ENCODE peak calls at places on chromosomes 4 and X, in nine cellular contexts. Z, C, B, E, W, K, R, M and Q are unnamed samples.

GRCh38 chr4:76545161-76545884 is 110.3 kb downstream of the SHROOM3 start:
- DNase-seq in C (peak; percentile 62), M (peak; percentile 45), E (peak; percentile 79), R (no peak), Z (no peak), K (no peak), B (no peak), W (no peak), Q (no peak)

GRCh38 chr4:160928482-160928881 is 1235.3 kb downstream of the FSTL5 start:
- DNase-seq in R (no peak), C (no peak), M (no peak), K (no peak), E (peak; percentile 42), W (no peak), B (no peak), Z (no peak), Q (no peak)

GRCh38 chr4:87848622-87849351 is 16.0 kb downstream of the MEPE start:
- DNase-seq in C (peak; percentile 59), R (peak; percentile 37), K (no peak), Z (peak; percentile 55), B (peak; percentile 58), W (no peak), M (peak; percentile 56), E (peak; percentile 72), Q (peak; percentile 42)

GRCh38 chr4:74874785-74875367 is 58.0 kb upstream of the PARM1 start:
- DNase-seq in K (no peak), R (peak; percentile 58), Z (peak; percentile 67), E (peak; percentile 79), M (peak; percentile 84), B (peak; percentile 17), W (peak; percentile 52), C (peak; percentile 70), Q (peak; percentile 4)

GRCh38 chrX:40855411-40855810 is 120.1 kb upstream of the MED14 start:
- DNase-seq in C (peak; percentile 41), E (no peak), R (no peak), B (no peak), M (no peak), K (no peak), Z (no peak), W (peak; percentile 40), Q (peak; percentile 12)

GRCh38 chr4:59180161-59180560 is 2020.0 kb upstream of the ADGRL3 start:
- DNase-seq in C (no peak), E (no peak), M (no peak), K (no peak), W (no peak), Z (no peak), B (no peak), R (no peak), Q (no peak)

GRCh38 chrX:48589482-48590162 is 7.7 kb upstream of the WDR13 start:
- DNase-seq in B (no peak), E (no peak), M (no peak), C (no peak), K (no peak), R (no peak), Z (no peak), W (no peak), Q (no peak)

GRCh38 chrX:150438165-150438564 is 75.0 kb downstream of the MAMLD1 start:
- DNase-seq in M (peak; percentile 45), E (no peak), Z (no peak), B (no peak), W (no peak), K (no peak), C (no peak), R (no peak), Q (no peak)

GRCh38 chrX:8748855-8749254 is 16.9 kb upstream of the ANOS1 start:
- DNase-seq in C (peak; percentile 22), M (peak; percentile 43), W (no peak), R (no peak), E (peak; percentile 46), Z (peak; percentile 22), B (peak; percentile 47), K (no peak), Q (no peak)

GRCh38 chrX:108117988-108118387 is 26.4 kb downstream of the ATG4A start:
- DNase-seq in B (no peak), M (peak; percentile 13), W (no peak), R (no peak), K (no peak), Z (no peak), C (no peak), E (peak; percentile 28), Q (no peak)

GRCh38 chr4:179989975-179990374 is 2253.2 kb upstream of the TENM3 start:
- DNase-seq in M (no peak), Z (no peak), R (no peak), B (no peak), W (no peak), E (no peak), K (no peak), C (peak; percentile 2), Q (no peak)

GRCh38 chr4:1722551-1723071 is 1.3 kb downstream of the TACC3 start:
- DNase-seq in B (peak; percentile 36), K (peak; percentile 87), Z (no peak), C (no peak), W (no peak), E (peak; percentile 38), R (no peak), M (no peak), Q (no peak)

GRCh38 chr4:1718095-1718850 is 2.9 kb downstream of the TMEM129 start:
- DNase-seq in C (no peak), M (no peak), R (no peak), W (no peak), E (no peak), K (peak; percentile 80), B (peak; percentile 83), Z (no peak), Q (no peak)

GRCh38 chr4:1721666-1722550 is 587 bp downstream of the TACC3 start:
- DNase-seq in W (no peak), E (no peak), B (peak; percentile 34), M (no peak), C (no peak), R (no peak), Z (no peak), K (peak; percentile 89), Q (no peak)

GRCh38 chr4:1721003-1721665 is at the start of the genes TACC3 and TMEM129:
- DNase-seq in K (peak; percentile 100), C (peak; percentile 85), R (peak; percentile 90), M (peak; percentile 87), W (peak; percentile 86), Z (peak; percentile 88), B (peak; percentile 99), E (peak; percentile 91), Q (peak; percentile 95)

DNA sequence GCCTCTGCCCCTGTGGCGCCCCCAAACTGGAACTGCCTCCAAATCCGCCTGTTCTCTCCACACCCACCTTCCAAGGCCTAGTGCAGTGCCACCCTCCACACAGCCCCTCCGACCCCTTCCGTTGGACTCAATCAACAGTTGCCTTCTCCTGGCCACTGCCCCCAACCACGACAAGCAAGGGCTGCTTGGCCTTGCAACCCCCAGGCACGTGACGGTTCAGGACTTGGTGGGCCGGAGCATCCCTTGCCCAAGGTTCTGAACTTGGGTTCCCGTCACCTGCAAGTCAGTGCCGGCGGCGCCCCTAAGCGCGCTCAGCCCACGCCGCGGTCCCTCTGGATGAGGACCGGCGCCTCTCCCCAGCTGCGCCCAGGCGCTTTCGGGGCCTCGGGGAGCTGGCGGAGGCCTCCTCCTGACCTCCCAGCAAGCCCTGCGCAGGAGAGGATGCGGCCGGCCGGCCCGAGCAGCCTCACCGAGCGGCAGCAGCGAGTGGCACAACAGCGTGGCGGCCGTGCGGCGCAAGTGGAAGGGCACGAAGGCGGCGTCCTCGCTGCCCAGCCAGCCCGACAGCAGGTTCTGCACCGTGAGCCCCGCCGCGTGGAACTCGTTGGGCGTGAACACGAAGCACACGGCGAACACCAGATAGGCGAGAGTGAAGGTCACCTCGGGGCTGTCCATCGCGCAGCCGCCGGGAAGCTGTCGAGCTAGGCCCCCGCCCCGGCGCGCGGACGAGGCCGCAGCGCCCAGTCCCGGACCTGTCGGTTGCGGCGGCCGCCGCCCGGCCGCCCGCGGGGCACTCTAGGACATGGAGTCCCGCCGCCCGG is 750 bp downstream of the TMEM129 start:
- DNase-seq in B (peak; percentile 74), C (peak; percentile 47), R (peak; percentile 40), E (peak; percentile 63), Z (peak; percentile 51), W (no peak), M (peak; percentile 28), K (peak; percentile 98), Q (no peak)
- H3K4me2 ChIP-seq in B (peak overlapping the region; percentile 98), C (peak overlapping the region; percentile 94), R (peak overlapping the region; percentile 98), E (peak overlapping the region; percentile 81), Z (peak overlapping the region; percentile 14), W (peak overlapping the region; percentile 92), M (peak overlapping the region; percentile 97), K (peak overlapping the region; percentile 98), Q (peak overlapping the region; percentile 89)

DNA sequence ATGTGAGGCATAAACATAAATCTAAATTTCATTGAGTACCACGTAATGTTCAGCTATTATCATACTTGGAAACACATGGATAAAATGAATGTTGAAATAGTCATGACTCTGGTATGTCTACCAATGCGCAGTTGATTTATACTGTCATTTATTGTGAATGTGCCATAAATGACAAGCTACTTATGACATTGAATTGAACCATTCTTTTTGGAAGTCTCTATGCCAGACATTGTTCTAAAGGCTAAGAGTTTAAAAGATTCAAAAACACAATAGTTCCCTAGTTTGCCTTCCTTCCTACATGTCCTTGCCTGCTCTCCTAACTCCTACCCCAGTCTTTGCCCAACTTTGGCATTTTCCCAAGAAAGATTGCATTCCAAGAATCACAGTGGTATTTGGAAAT is 96.6 kb upstream of the DMD start:
- DNase-seq in W (peak; percentile 44), R (no peak), M (peak; percentile 41), B (no peak), K (no peak), Z (peak; percentile 1), E (no peak), C (no peak), Q (no peak)
- H3K4me2 ChIP-seq in W (peak overlapping the region; percentile 33), R (no peak overlapping the region), M (no peak overlapping the region), B (no peak overlapping the region), K (no peak overlapping the region), Z (no peak overlapping the region), E (no peak overlapping the region), C (no peak overlapping the region), Q (no peak overlapping the region)

DNA sequence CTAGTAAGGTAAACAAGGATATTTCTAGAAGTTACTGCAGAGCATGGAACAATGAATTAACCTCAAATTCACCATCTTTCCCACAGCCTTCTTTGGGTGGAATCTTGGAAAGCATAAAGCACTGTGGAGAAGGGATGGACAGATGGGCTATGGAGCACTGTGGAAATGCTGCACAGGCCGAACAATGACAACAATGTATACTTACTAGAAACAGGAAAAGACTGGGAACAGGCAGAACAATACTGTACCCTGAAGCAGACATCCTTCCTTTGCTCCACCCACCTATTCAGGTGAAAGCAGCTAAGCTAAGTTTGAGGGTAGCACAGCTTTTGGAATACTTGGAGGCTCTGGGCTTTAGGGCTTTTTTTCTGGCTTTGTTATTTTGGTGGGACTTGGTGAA is 250.6 kb upstream of the KLF8 start:
- DNase-seq in W (no peak), C (no peak), Z (peak; percentile 21), E (no peak), B (no peak), M (no peak), K (no peak), R (no peak), Q (no peak)
- H3K4me2 ChIP-seq in W (no peak overlapping the region), C (no peak overlapping the region), Z (no peak overlapping the region), E (no peak overlapping the region), B (no peak overlapping the region), M (no peak overlapping the region), K (no peak overlapping the region), R (no peak overlapping the region), Q (no peak overlapping the region)

DNA sequence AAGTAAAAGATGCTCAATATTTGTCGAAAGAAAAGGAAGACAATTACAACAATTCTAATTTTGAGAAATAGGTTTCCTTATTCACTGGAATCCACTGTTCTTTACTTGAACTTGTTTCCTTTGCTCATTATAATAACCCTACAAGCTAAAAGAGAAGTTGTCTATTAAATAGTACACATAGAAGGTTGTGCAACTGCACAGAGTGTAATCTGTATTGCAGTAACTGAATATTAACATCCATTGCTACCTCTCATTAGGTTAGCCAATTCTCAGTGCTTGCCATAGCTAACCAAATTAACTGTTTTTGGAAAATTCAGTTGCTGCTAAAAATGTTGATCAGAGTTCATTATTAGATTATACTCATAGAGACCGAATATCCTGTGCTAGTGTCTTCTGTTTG is 120.0 kb downstream of the PDLIM5 start:
- DNase-seq in C (no peak), M (no peak), W (no peak), B (no peak), Z (no peak), K (no peak), E (no peak), R (no peak), Q (no peak)
- H3K4me2 ChIP-seq in C (no peak overlapping the region), M (no peak overlapping the region), W (no peak overlapping the region), B (no peak overlapping the region), Z (no peak overlapping the region), K (no peak overlapping the region), E (no peak overlapping the region), R (no peak overlapping the region), Q (no peak overlapping the region)